ENCODE peak calls at places on chromosomes 5 and 9, in nine cellular contexts. K, T, D, X, S, C, M, O and V are unnamed samples.
A peak's percentile ranks its signal among the peaks of the same experiment; 100 is the strongest.

GRCh38 chr9:136665111-136665703 is 2.5 kb downstream of the EGFL7 start:
- DNase-seq in X (no peak), D (no peak), K (peak; percentile 65), C (no peak), S (no peak), T (no peak), O (peak; percentile 47), M (peak; percentile 70), V (peak; percentile 28)

GRCh38 chr9:97906236-97906831 is 16.0 kb downstream of the TRMO start:
- DNase-seq in X (peak; percentile 92), K (no peak), M (no peak), T (no peak), O (peak; percentile 63), S (peak; percentile 10), D (no peak), C (no peak), V (no peak)

GRCh38 chr9:124899845-124900244 is 37.9 kb downstream of the ARPC5L start:
- DNase-seq in M (no peak), S (no peak), O (no peak), D (no peak), T (no peak), C (no peak), X (no peak), K (no peak), V (no peak)

GRCh38 chr5:40385544-40385943 is 294.2 kb upstream of the PTGER4 start:
- DNase-seq in X (no peak), C (no peak), K (no peak), O (no peak), D (no peak), S (no peak), T (no peak), M (no peak), V (no peak)

GRCh38 chr9:124372038-124372437 is 43.2 kb downstream of the PSMB7 start:
- DNase-seq in S (no peak), D (no peak), M (no peak), X (no peak), T (no peak), K (no peak), C (no peak), O (no peak), V (no peak)

GRCh38 chr5:1001406-1002270 is 7.0 kb upstream of the NKD2 start:
- DNase-seq in K (no peak), X (no peak), S (no peak), T (no peak), D (peak; percentile 39), C (no peak), M (no peak), O (no peak), V (no peak)

GRCh38 chr9:3857673-3858072 is 331.9 kb upstream of the RFX3 start:
- DNase-seq in C (no peak), S (no peak), O (no peak), M (no peak), K (no peak), D (no peak), T (no peak), X (no peak), V (no peak)

GRCh38 chr9:2083552-2083951 is 68.4 kb downstream of the SMARCA2 start:
- DNase-seq in D (no peak), K (no peak), O (no peak), X (no peak), T (no peak), C (no peak), S (no peak), M (no peak), V (no peak)

GRCh38 chr5:154811653-154812465 is 38.5 kb downstream of the FAXDC2 start:
- DNase-seq in K (peak; percentile 42), D (no peak), T (no peak), C (peak; percentile 48), O (peak; percentile 76), S (peak; percentile 31), M (peak; percentile 67), X (peak; percentile 63), V (peak; percentile 65)

GRCh38 chr5:2877520-2877919 is 126.0 kb upstream of the IRX2 start:
- DNase-seq in M (no peak), X (no peak), T (no peak), C (no peak), S (peak; percentile 32), O (no peak), K (no peak), D (no peak), V (no peak)

GRCh38 chr5:134651531-134651930 is 2.9 kb downstream of the SEC24A start:
- DNase-seq in O (no peak), T (no peak), K (no peak), M (no peak), X (no peak), C (no peak), S (no peak), D (no peak), V (no peak)

GRCh38 chr9:97502984-97503861 is 1.8 kb downstream of the TMOD1 start:
- DNase-seq in O (peak; percentile 92), T (no peak), D (no peak), X (no peak), K (no peak), S (no peak), C (no peak), M (peak; percentile 49), V (no peak)

GRCh38 chr5:156617426-156617825 is 232.7 kb upstream of the PPP1R2B start:
- DNase-seq in X (no peak), O (no peak), C (no peak), T (no peak), S (no peak), M (no peak), D (no peak), K (no peak), V (peak; percentile 43)

GRCh38 chr5:17105744-17106450 is 111.5 kb upstream of the BASP1 start:
- DNase-seq in C (no peak), S (no peak), O (no peak), T (no peak), K (no peak), M (no peak), D (no peak), X (peak; percentile 25), V (no peak)

GRCh38 chr5:6557807-6558575 is 74.9 kb downstream of the NSUN2 start:
- DNase-seq in M (no peak), C (no peak), D (peak; percentile 39), O (no peak), T (no peak), S (no peak), X (no peak), K (no peak), V (no peak)

GRCh38 chr9:70049672-70050271 is 6.1 kb downstream of the MAMDC2 start:
- DNase-seq in O (no peak), D (peak; percentile 89), X (peak; percentile 68), M (no peak), K (no peak), C (no peak), S (no peak), T (no peak), V (peak; percentile 53)

GRCh38 chr5:98651715-98652114 is 121.7 kb upstream of the RGMB start:
- DNase-seq in K (no peak), O (no peak), X (no peak), D (no peak), T (no peak), C (no peak), M (no peak), S (no peak), V (no peak)

GRCh38 chr9:112541690-112542089 is 55.1 kb downstream of the KIAA1958 start:
- DNase-seq in T (no peak), S (no peak), K (no peak), X (peak; percentile 83), C (no peak), O (peak; percentile 45), D (no peak), M (no peak), V (no peak)

GRCh38 chr5:112923988-112924387 is 2.0 kb upstream of the REEP5 start:
- DNase-seq in C (no peak), O (no peak), M (no peak), T (no peak), S (no peak), K (no peak), X (no peak), D (peak; percentile 31), V (no peak)

GRCh38 chr5:87030699-87031098 is 237.0 kb upstream of the RASA1 start:
- DNase-seq in X (no peak), D (no peak), K (no peak), O (no peak), C (no peak), T (no peak), S (no peak), M (no peak), V (no peak)

GRCh38 chr5:1731091-1731639 is 68.5 kb downstream of the MRPL36 start:
- DNase-seq in C (no peak), S (no peak), D (peak; percentile 12), K (no peak), X (peak; percentile 2), T (no peak), O (no peak), M (no peak), V (peak; percentile 23)

GRCh38 chr9:7103382-7104170 is 345.8 kb downstream of the KDM4C start:
- DNase-seq in T (no peak), D (no peak), C (no peak), S (no peak), O (peak; percentile 78), X (no peak), M (peak; percentile 63), K (no peak), V (no peak)

GRCh38 chr5:115351356-115352195 is 55.1 kb upstream of the CCDC112 start:
- DNase-seq in X (no peak), C (no peak), K (no peak), O (peak; percentile 3), S (no peak), D (no peak), T (no peak), M (no peak), V (no peak)

GRCh38 chr9:130129425-130130061 is 42.7 kb upstream of the NCS1 start:
- DNase-seq in C (no peak), O (no peak), K (no peak), T (no peak), X (no peak), S (peak; percentile 35), D (peak; percentile 68), M (no peak), V (no peak)

GRCh38 chr9:130701059-130702022 is 7.8 kb downstream of the EXOSC2 start:
- DNase-seq in X (peak; percentile 74), S (peak; percentile 60), C (peak; percentile 44), O (peak; percentile 74), K (no peak), M (peak; percentile 91), D (peak; percentile 88), T (no peak), V (peak; percentile 65)

GRCh38 chr5:78612227-78613150 is 36.1 kb downstream of the LHFPL2 start:
- DNase-seq in D (no peak), X (no peak), T (no peak), M (no peak), S (no peak), C (no peak), K (no peak), O (no peak), V (no peak)

GRCh38 chr5:59039296-59040006 is 456.6 kb downstream of the RAB3C start:
- DNase-seq in M (peak; percentile 82), X (peak; percentile 61), C (peak; percentile 17), K (peak; percentile 45), S (peak; percentile 24), D (peak; percentile 94), T (no peak), O (peak; percentile 78), V (peak; percentile 73)